ENCODE peak calls at places on chromosomes 1 and 21, in ten cellular contexts. Y is HL-60, T is choroid plexus epithelial cell, C is cardiac muscle cell, I is tibial artery, V is astrocyte of the spinal cord, B is breast epithelium, F is ovary, U is thoracic aorta, D is fibroblast of lung. E is an unnamed sample.

GRCh38 chr1:46183926-46184557 is 7.8 kb upstream of the P3R3URF start:
- DNase-seq in F (no peak), I (no peak), Y (peak; percentile 63), D (no peak), B (no peak), T (no peak), C (no peak), V (no peak), U (no peak), E (no peak)

GRCh38 chr21:18340387-18340942 is 63.1 kb downstream of the TMPRSS15 start:
- DNase-seq in C (no peak), U (no peak), Y (no peak), V (peak; percentile 57), D (peak; percentile 7), B (no peak), T (peak; percentile 65), F (no peak), I (no peak), E (no peak)

GRCh38 chr1:89781494-89782126 is 39.2 kb upstream of the LRRC8D start:
- DNase-seq in B (no peak), T (no peak), I (no peak), F (no peak), D (no peak), U (no peak), V (no peak), C (peak; percentile 39), Y (no peak), E (no peak)

GRCh38 chr1:47710075-47711071 is 272.5 kb downstream of the FOXD2 start:
- DNase-seq in U (no peak), F (peak; percentile 70), C (peak; percentile 62), T (peak; percentile 70), V (peak; percentile 42), I (peak; percentile 75), D (peak; percentile 44), Y (peak; percentile 24), B (peak; percentile 66), E (no peak)

GRCh38 chr1:211637066-211637465 is 38.4 kb downstream of the NEK2 start:
- DNase-seq in F (no peak), I (no peak), C (peak; percentile 36), B (no peak), V (no peak), U (no peak), T (no peak), Y (no peak), D (no peak), E (no peak)

GRCh38 chr21:45320261-45320990 is 32.7 kb upstream of the POFUT2 start:
- DNase-seq in F (peak; percentile 49), T (no peak), D (no peak), V (no peak), U (no peak), C (no peak), Y (no peak), I (no peak), B (no peak), E (no peak)

GRCh38 chr1:113811353-113811887 is 856 bp downstream of the RSBN1 start:
- DNase-seq in T (peak; percentile 39), B (peak; percentile 62), V (peak; percentile 39), D (peak; percentile 35), Y (peak; percentile 37), C (peak; percentile 30), I (peak; percentile 51), F (no peak), U (peak; percentile 7), E (no peak)

GRCh38 chr21:36188081-36188681 is 31.6 kb downstream of the DOP1B start:
- DNase-seq in I (no peak), T (no peak), Y (no peak), F (no peak), V (no peak), B (peak; percentile 63), D (no peak), C (no peak), U (no peak), E (no peak)

GRCh38 chr1:84642776-84643175 is 47.5 kb downstream of the SSX2IP start:
- DNase-seq in Y (no peak), U (no peak), C (no peak), D (no peak), B (no peak), T (no peak), V (no peak), I (no peak), F (no peak), E (no peak)

GRCh38 chr1:153610334-153611023 is 2.5 kb downstream of the S100A16 start:
- DNase-seq in V (peak; percentile 24), I (no peak), B (no peak), Y (no peak), U (no peak), F (no peak), T (no peak), D (no peak), C (no peak), E (no peak)

GRCh38 chr1:13699510-13699909 is 478 bp upstream of the PRDM2 start:
- DNase-seq in F (peak; percentile 47), V (no peak), I (no peak), T (peak; percentile 18), C (peak; percentile 15), B (no peak), Y (no peak), U (no peak), D (peak; percentile 20), E (no peak)

GRCh38 chr21:33041981-33042380 is 16.2 kb downstream of the OLIG2 start:
- DNase-seq in U (no peak), T (no peak), V (no peak), Y (no peak), D (no peak), F (no peak), C (no peak), B (no peak), I (no peak), E (no peak)

GRCh38 chr1:209755926-209756607 is at the start of gene TRAF3IP3:
- DNase-seq in V (no peak), F (no peak), Y (peak; percentile 97), D (no peak), B (no peak), I (peak; percentile 37), U (no peak), C (no peak), T (peak; percentile 11), E (no peak)

GRCh38 chr1:20426923-20427322 is 59.1 kb downstream of the CAMK2N1 start:
- DNase-seq in F (no peak), U (no peak), T (peak; percentile 89), C (peak; percentile 81), I (no peak), V (peak; percentile 89), Y (no peak), D (peak; percentile 88), B (peak; percentile 5), E (peak; percentile 59)

GRCh38 chr1:25699501-25700089 is 83.0 kb downstream of the MAN1C1 start:
- DNase-seq in T (no peak), I (peak; percentile 48), U (peak; percentile 41), D (no peak), F (no peak), C (no peak), B (no peak), Y (no peak), V (no peak), E (no peak)
- H3K4me3 ChIP-seq in T (no peak overlapping the region), I (no peak overlapping the region), U (no peak overlapping the region), D (no peak overlapping the region), F (no peak overlapping the region), C (no peak overlapping the region), B (no peak overlapping the region), Y (no peak overlapping the region), V (no peak overlapping the region), E (no peak overlapping the region)

GRCh38 chr1:77288275-77288674 is 6.5 kb downstream of the AK5 start:
- DNase-seq in C (peak; percentile 67), B (no peak), D (peak; percentile 34), U (no peak), F (no peak), V (no peak), I (no peak), T (peak; percentile 53), Y (no peak), E (no peak)
- TF ChIP-seq CTCF in C (no peak), B (no peak), D (no peak), U (no peak), F (no peak), V (no peak), I (no peak), T (no peak), Y (no peak), E (no peak)

GRCh38 chr1:227654858-227655752 is 80.0 kb downstream of the JMJD4 start:
- DNase-seq in V (peak; percentile 5), Y (no peak), F (no peak), T (no peak), I (no peak), D (peak; percentile 1), B (no peak), U (no peak), C (no peak), E (no peak)
- H3K4me3 ChIP-seq in V (no peak overlapping the region), Y (no peak overlapping the region), F (no peak overlapping the region), T (no peak overlapping the region), I (no peak overlapping the region), D (no peak overlapping the region), B (no peak overlapping the region), U (peak overlapping the region; percentile 20), C (no peak overlapping the region), E (no peak overlapping the region)

GRCh38 chr1:6635161-6635909 is 10.7 kb downstream of the THAP3 start:
- DNase-seq in V (no peak), U (no peak), I (no peak), C (no peak), Y (no peak), F (no peak), D (no peak), B (no peak), T (no peak), E (no peak)

GRCh38 chr1:6632588-6633514 is 8.2 kb downstream of the THAP3 start:
- DNase-seq in B (no peak), I (no peak), U (no peak), Y (no peak), F (no peak), V (no peak), D (no peak), T (no peak), C (no peak), E (no peak)

GRCh38 chr1:6635910-6636760 is 11.5 kb downstream of the THAP3 start:
- DNase-seq in F (no peak), U (no peak), Y (no peak), B (no peak), I (no peak), V (no peak), T (no peak), C (no peak), D (no peak), E (no peak)

GRCh38 chr1:6637770-6638169 is 13.1 kb downstream of the THAP3 start:
- DNase-seq in I (no peak), B (no peak), C (no peak), Y (no peak), U (no peak), V (no peak), T (no peak), F (no peak), D (no peak), E (no peak)

DNA sequence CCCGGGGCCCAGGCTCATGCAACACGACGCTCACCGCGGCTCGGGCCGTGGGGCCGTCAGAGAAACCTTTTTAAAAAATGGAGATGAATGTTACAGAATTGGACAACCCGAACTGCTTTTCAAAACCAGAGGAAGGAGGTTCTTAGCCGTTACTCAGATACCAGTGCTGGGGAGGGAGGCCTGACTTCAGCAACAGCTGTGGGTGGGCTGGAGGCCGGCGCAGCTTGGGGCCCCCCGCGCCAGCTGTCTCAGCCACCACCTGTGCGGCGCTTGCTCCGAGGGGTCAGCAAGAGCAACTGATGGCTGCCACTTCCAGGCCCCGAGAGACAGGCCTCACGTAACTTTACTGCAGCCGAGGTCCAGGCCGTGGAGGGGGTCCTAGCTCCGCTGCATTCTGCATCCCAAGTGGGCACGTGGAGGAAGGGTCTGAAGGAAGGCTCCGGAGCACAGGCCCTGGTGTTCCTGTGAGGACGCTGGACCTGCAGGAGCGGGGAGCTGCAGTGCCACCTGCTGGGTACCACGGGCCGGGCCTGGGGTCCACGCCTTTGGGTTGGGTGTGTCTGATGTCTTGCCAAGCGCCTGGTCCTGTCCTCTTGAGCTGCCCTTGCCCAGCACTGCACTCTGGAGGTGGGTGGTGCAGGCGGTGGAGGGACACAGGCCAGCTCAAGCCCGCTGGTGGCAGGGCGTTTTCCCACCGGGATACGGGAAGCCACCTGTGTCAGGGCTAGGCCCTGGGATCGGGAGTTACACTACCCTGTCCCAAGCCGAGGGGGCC is 9.8 kb downstream of the THAP3 start:
- DNase-seq in F (peak; percentile 70), C (peak; percentile 51), V (peak; percentile 22), T (peak; percentile 51), D (peak; percentile 42), Y (peak; percentile 53), I (peak; percentile 36), B (no peak), U (no peak), E (no peak)
- TF ChIP-seq CTCF in F (no peak), C (peak; percentile 50), V (peak; percentile 56), T (peak; percentile 62), D (peak; percentile 30), Y (peak; percentile 1), I (peak; percentile 34), B (peak; percentile 47), U (peak; percentile 31), E (peak; percentile 75)

E was measured in retinal pigment epithelial cell.